ENCODE peak calls at places on chromosomes 1 and 21, in ten cellular contexts. F is iris pigment epithelial cell; V is substantia nigra; T is pancreas; O is GM12865; S is body of pancreas; B is NCI-H446; A is sciatic nerve; Q is stimulated activated CD4-positive, alpha-beta T cell treated with anti-CD3 and anti-CD28 coated beads, Interleukin-12 subunit alpha, Interleukin-12 subunit beta, amount 100 ng/mL, for 4 hours; G is fibroblast of the conjunctiva. C is an unnamed sample.

GRCh38 chr1:98669355-98670296 is 8.1 kb downstream of the SNX7 start:
- DNase-seq in F (peak; percentile 26), V (no peak), T (no peak), O (no peak), S (no peak), B (no peak), A (no peak), Q (no peak), G (peak; percentile 27), C (no peak)

GRCh38 chr1:201013031-201013485 is 10.5 kb downstream of the KIF21B start:
- DNase-seq in F (no peak), V (no peak), T (no peak), O (no peak), S (no peak), B (no peak), A (no peak), Q (no peak), G (no peak), C (no peak)

GRCh38 chr1:172359531-172359991 is 60.9 kb upstream of the C1orf105 start:
- DNase-seq in F (peak; percentile 83), V (no peak), T (no peak), O (no peak), S (no peak), B (peak; percentile 48), A (no peak), Q (no peak), G (no peak), C (peak; percentile 35)

GRCh38 chr1:116666747-116667576 is 571 bp downstream of the IGSF3 start:
- DNase-seq in F (no peak), V (no peak), T (peak; percentile 69), O (no peak), S (no peak), B (no peak), A (no peak), Q (no peak), G (no peak), C (no peak)

GRCh38 chr1:243926803-243927245 is 76.8 kb upstream of the AKT3 start:
- DNase-seq in F (peak; percentile 94), V (no peak), T (no peak), O (no peak), S (no peak), B (no peak), A (no peak), Q (no peak), G (peak; percentile 66), C (no peak)

GRCh38 chr1:207049974-207050391 is 1.0 kb downstream of the YOD1 start:
- DNase-seq in F (peak; percentile 67), V (no peak), T (no peak), O (peak; percentile 76), S (peak; percentile 71), B (peak; percentile 60), A (no peak), Q (peak; percentile 34), G (peak; percentile 34), C (no peak)

GRCh38 chr1:230366504-230366915 is 59.6 kb downstream of the PGBD5 start:
- DNase-seq in F (no peak), V (no peak), T (no peak), O (no peak), S (no peak), B (no peak), A (no peak), Q (no peak), G (no peak), C (no peak)

GRCh38 chr1:63010898-63011660 is 227.1 kb downstream of the ATG4C start:
- DNase-seq in F (peak; percentile 7), V (no peak), T (no peak), O (no peak), S (no peak), B (no peak), A (no peak), Q (no peak), G (no peak), C (no peak)

GRCh38 chr1:172286629-172287076 is 133.8 kb upstream of the C1orf105 start:
- DNase-seq in F (peak; percentile 97), V (no peak), T (no peak), O (no peak), S (peak; percentile 65), B (peak; percentile 68), A (no peak), Q (no peak), G (peak; percentile 85), C (peak; percentile 29)

GRCh38 chr1:97353094-97353493 is 567.7 kb downstream of the DPYD start:
- DNase-seq in F (no peak), V (no peak), T (no peak), O (no peak), S (no peak), B (no peak), A (no peak), Q (no peak), G (no peak), C (no peak)

GRCh38 chr1:22880174-22880601 is 92.5 kb downstream of the LACTBL1 start:
- DNase-seq in F (peak; percentile 72), V (no peak), T (no peak), O (no peak), S (no peak), B (no peak), A (no peak), Q (no peak), G (no peak), C (no peak)

GRCh38 chr1:45038661-45039364 is 26.8 kb downstream of the UROD start:
- DNase-seq in F (no peak), V (no peak), T (no peak), O (no peak), S (no peak), B (no peak), A (no peak), Q (no peak), G (no peak), C (no peak)

GRCh38 chr1:26833432-26834405 is 7.2 kb downstream of the ZDHHC18 start:
- DNase-seq in F (no peak), V (no peak), T (no peak), O (peak; percentile 97), S (peak; percentile 52), B (no peak), A (no peak), Q (peak; percentile 71), G (no peak), C (no peak)

GRCh38 chr21:46557919-46558392 is 46.9 kb downstream of the S100B start:
- DNase-seq in F (no peak), V (no peak), T (peak; percentile 50), O (no peak), S (no peak), B (no peak), A (peak; percentile 52), Q (no peak), G (no peak), C (no peak)

GRCh38 chr1:6544831-6545230 is 9.5 kb downstream of the NOL9 start:
- DNase-seq in F (peak; percentile 78), V (no peak), T (no peak), O (no peak), S (no peak), B (no peak), A (no peak), Q (no peak), G (no peak), C (no peak)

GRCh38 chr1:27824411-27824810 is 6.2 kb upstream of the PPP1R8 start:
- DNase-seq in F (no peak), V (no peak), T (no peak), O (no peak), S (no peak), B (no peak), A (no peak), Q (no peak), G (no peak), C (no peak)

GRCh38 chr1:1432951-1433803 is 2.3 kb upstream of the VWA1 start:
- DNase-seq in F (no peak), V (peak; percentile 53), T (peak; percentile 91), O (no peak), S (peak; percentile 91), B (peak; percentile 51), A (peak; percentile 82), Q (no peak), G (no peak), C (peak; percentile 50)

GRCh38 chr1:8381618-8382017 is 63.7 kb downstream of the SLC45A1 start:
- DNase-seq in F (peak; percentile 43), V (no peak), T (no peak), O (no peak), S (no peak), B (no peak), A (no peak), Q (no peak), G (no peak), C (no peak)

GRCh38 chr21:17784604-17785402 is 34.4 kb downstream of the C21orf91 start:
- DNase-seq in F (no peak), V (no peak), T (no peak), O (peak; percentile 93), S (no peak), B (no peak), A (no peak), Q (no peak), G (no peak), C (no peak)

C was measured in NCI-H1694.